ENCODE peak calls at places on chromosomes 5 and 9, in ten cellular contexts. J, D, O, I, U, Q, N, M, K and S are unnamed samples.

GRCh38 chr9:2729003-2729402 is 11.7 kb downstream of the KCNV2 start:
- DNase-seq in O (no peak), D (no peak), J (no peak), U (no peak), I (no peak), Q (no peak), N (no peak), M (no peak), K (no peak), S (no peak)

GRCh38 chr5:34818717-34819116 is 20.2 kb upstream of the TTC23L start:
- DNase-seq in M (no peak), J (no peak), N (no peak), U (no peak), Q (no peak), I (no peak), K (no peak), D (no peak), O (no peak), S (no peak)

GRCh38 chr5:159061186-159061796 is 38.4 kb downstream of the EBF1 start:
- DNase-seq in M (no peak), D (no peak), O (no peak), N (no peak), K (peak), U (no peak), I (peak), Q (no peak), J (no peak), S (no peak)

GRCh38 chr9:14593406-14593805 is 99.8 kb downstream of the ZDHHC21 start:
- DNase-seq in Q (no peak), J (no peak), I (no peak), D (no peak), U (no peak), M (no peak), N (no peak), K (no peak), O (no peak), S (no peak)

GRCh38 chr9:132520612-132521011 is 61.8 kb upstream of the BARHL1 start:
- DNase-seq in J (no peak), K (no peak), Q (no peak), M (no peak), O (no peak), N (no peak), I (no peak), D (no peak), U (no peak), S (no peak)

GRCh38 chr9:100427366-100428263 is 672 bp downstream of the MSANTD3 start:
- DNase-seq in M (no peak), J (peak), K (peak), O (no peak), Q (no peak), D (no peak), U (no peak), I (peak), N (peak), S (no peak)

GRCh38 chr5:123992641-123993040 is 480.7 kb downstream of the CSNK1G3 start:
- DNase-seq in O (no peak), I (no peak), D (no peak), M (no peak), U (no peak), N (no peak), J (no peak), Q (no peak), K (no peak), S (no peak)

GRCh38 chr9:19030899-19031298 is 2.1 kb downstream of the SAXO1 start:
- DNase-seq in I (no peak), N (no peak), O (no peak), J (no peak), Q (peak), M (no peak), D (no peak), U (no peak), K (no peak), S (no peak)

GRCh38 chr5:90747175-90747574 is 188.6 kb downstream of the ADGRV1 start:
- DNase-seq in D (no peak), M (no peak), I (peak), Q (no peak), N (no peak), O (no peak), K (no peak), U (no peak), J (no peak), S (no peak)

GRCh38 chr5:170469414-170469813 is 34.4 kb upstream of the KCNIP1 start:
- DNase-seq in O (no peak), N (no peak), D (no peak), I (no peak), Q (no peak), J (no peak), K (no peak), U (no peak), M (no peak), S (no peak)

GRCh38 chr9:87343816-87344438 is 153.7 kb upstream of the DAPK1 start:
- DNase-seq in U (no peak), J (no peak), M (no peak), O (no peak), K (no peak), N (no peak), Q (no peak), D (no peak), I (no peak), S (no peak)

GRCh38 chr9:131035548-131035947 is 26.6 kb downstream of the LAMC3 start:
- DNase-seq in M (no peak), U (no peak), K (no peak), Q (no peak), N (no peak), J (no peak), O (no peak), I (no peak), D (no peak), S (no peak)

GRCh38 chr5:177303121-177303924 is at the start of the genes PRELID1 and RAB24:
- DNase-seq in K (peak), J (peak), M (peak), U (peak), Q (peak), N (peak), D (peak), O (peak), I (peak), S (peak)

GRCh38 chr9:738209-738915 is 103.1 kb upstream of the DMRT1 start:
- DNase-seq in D (no peak), Q (no peak), U (no peak), O (no peak), N (no peak), I (peak), J (no peak), K (peak), M (no peak), S (no peak)